ENCODE peak calls at places on chromosomes 2 and 18, in ten cellular contexts. A is T-helper 2 cell; C is NCI-H1417 treated with DMSO at 0.1 percent for 48 hours; K is stimulated activated CD4-positive, alpha-beta T cell treated with anti-CD3 and anti-CD28 coated beads, Interleukin-2, amount 100 ng/mL, for 48 hours; L is LHCN-M2; H is lung microvascular endothelial cell; Y is hypothalamus; Q is NCI-H1436; M is activated gamma-delta T cell treated with Interleukin-2 at 50 U/mL for 16 hours; W is iPS DF 6.9. P is an unnamed sample.

GRCh38 chr2:205931388-205931787 is 154.6 kb downstream of the INO80D start:
- DNase-seq in K (no peak), M (no peak), Y (no peak), A (no peak), L (peak), C (no peak), H (no peak), W (no peak), Q (no peak), P (no peak)

GRCh38 chr18:54647176-54647575 is 56.1 kb downstream of the DYNAP start:
- DNase-seq in W (peak), K (no peak), Y (no peak), H (peak), C (peak), L (peak), Q (no peak), M (no peak), A (no peak), P (peak)

GRCh38 chr2:165497659-165498306 is 28.3 kb downstream of the CSRNP3 start:
- DNase-seq in A (no peak), M (no peak), W (no peak), Q (no peak), H (no peak), K (no peak), Y (no peak), C (no peak), L (no peak), P (no peak)

GRCh38 chr2:64419591-64420165 is 34.3 kb upstream of the LGALSL start:
- DNase-seq in A (no peak), Y (no peak), M (no peak), C (no peak), W (no peak), L (no peak), K (no peak), Q (no peak), H (no peak), P (no peak)

GRCh38 chr2:102664439-102665042 is 45.2 kb downstream of the SLC9A2 start:
- DNase-seq in H (no peak), W (no peak), A (peak), K (no peak), M (no peak), Q (no peak), L (no peak), C (no peak), Y (no peak), P (no peak)

GRCh38 chr2:238252766-238253630 is 13.2 kb upstream of the HES6 start:
- DNase-seq in A (no peak), Y (no peak), M (no peak), K (no peak), L (no peak), H (no peak), C (no peak), W (no peak), Q (no peak), P (no peak)

GRCh38 chr2:239156516-239157265 is 244.1 kb downstream of the HDAC4 start:
- DNase-seq in C (no peak), W (no peak), M (no peak), Y (no peak), A (no peak), Q (no peak), K (no peak), H (no peak), L (no peak), P (no peak)

GRCh38 chr2:8588831-8589191 is 93.0 kb upstream of the ID2 start:
- DNase-seq in H (no peak), W (no peak), M (no peak), K (no peak), Y (no peak), L (no peak), Q (no peak), C (no peak), A (no peak), P (no peak)

GRCh38 chr2:174787485-174788205 is 23.4 kb upstream of the CHRNA1 start:
- DNase-seq in C (no peak), Y (no peak), Q (no peak), W (peak), H (peak), K (no peak), A (no peak), M (no peak), L (peak), P (peak)

GRCh38 chr2:238338710-238339394 is 18.5 kb downstream of the TRAF3IP1 start:
- DNase-seq in C (no peak), L (no peak), M (no peak), K (no peak), H (no peak), W (no peak), A (no peak), Q (no peak), Y (no peak), P (no peak)

GRCh38 chr18:56501896-56502295 is 136.5 kb downstream of the TXNL1 start:
- DNase-seq in L (no peak), A (no peak), H (peak), Y (no peak), K (no peak), Q (no peak), C (no peak), W (no peak), M (no peak), P (no peak)

GRCh38 chr2:141666191-141666590 is 464.6 kb downstream of the LRP1B start:
- DNase-seq in M (no peak), H (no peak), K (no peak), A (no peak), Y (no peak), Q (no peak), C (no peak), L (no peak), W (no peak), P (no peak)

GRCh38 chr2:153068915-153069314 is 350.5 kb downstream of the ARL6IP6 start:
- DNase-seq in M (no peak), Y (no peak), Q (no peak), L (no peak), C (no peak), W (no peak), H (no peak), K (no peak), A (no peak), P (no peak)

GRCh38 chr18:26540041-26540628 is 8.2 kb downstream of the KCTD1 start:
- DNase-seq in Y (no peak), H (no peak), M (no peak), L (peak), A (no peak), Q (no peak), W (no peak), K (no peak), C (no peak), P (no peak)

GRCh38 chr2:216691210-216691741 is 4.1 kb downstream of the IGFBP5 start:
- DNase-seq in A (no peak), K (no peak), W (no peak), L (peak), M (no peak), C (peak), Y (no peak), H (peak), Q (peak), P (peak)

GRCh38 chr18:45014047-45014501 is 333.4 kb downstream of the SETBP1 start:
- DNase-seq in K (no peak), C (no peak), A (no peak), M (no peak), Q (no peak), Y (no peak), H (no peak), L (peak), W (no peak), P (peak)

GRCh38 chr2:170975127-170975942 is 46.3 kb downstream of the GORASP2 start:
- DNase-seq in H (no peak), Q (no peak), A (no peak), W (no peak), C (no peak), Y (peak), L (no peak), K (no peak), M (no peak), P (no peak)

GRCh38 chr18:79986726-79987125 is 1.6 kb downstream of the TXNL4A start:
- DNase-seq in C (no peak), H (no peak), Y (no peak), A (no peak), L (no peak), Q (no peak), W (no peak), M (no peak), K (no peak), P (no peak)

GRCh38 chr2:54524236-54524991 is 68.3 kb downstream of the SPTBN1 start:
- DNase-seq in L (peak), Q (peak), Y (no peak), C (no peak), A (no peak), W (no peak), K (no peak), M (no peak), H (no peak), P (no peak)

P was measured in NT2/D1.